ENCODE peak calls at places on chromosomes 4 and X, in four cellular contexts. P is IMR-90, G is mammary epithelial cell, O is adrenal gland. W is an unnamed sample.

GRCh38 chr4:23337292-23337691 is 552.6 kb downstream of the PPARGC1A start:
- DNase-seq in G (no peak), P (no peak), O (no peak), W (no peak)

GRCh38 chr4:98728433-98728832 is 70.0 kb upstream of the TSPAN5 start:
- DNase-seq in P (peak; percentile 69), O (peak; percentile 13), G (peak; percentile 62), W (peak; percentile 20)

GRCh38 chr4:26964512-26964911 is 103.9 kb downstream of the STIM2 start:
- DNase-seq in P (no peak), G (peak; percentile 8), O (no peak), W (no peak)

GRCh38 chr4:188444500-188444899 is 305.3 kb downstream of the TRIML1 start:
- DNase-seq in P (no peak), G (no peak), O (no peak), W (no peak)

GRCh38 chrX:106894978-106895452 is 8.1 kb downstream of the RIPPLY1 start:
- DNase-seq in O (peak; percentile 78), P (peak; percentile 76), G (peak; percentile 73), W (peak; percentile 29)

GRCh38 chr4:125317526-125317880 is 2.7 kb downstream of the FAT4 start:
- DNase-seq in G (peak; percentile 30), O (peak; percentile 15), P (peak; percentile 54), W (no peak)

GRCh38 chrX:24426340-24426913 is 38.7 kb upstream of the PDK3 start:
- DNase-seq in G (peak; percentile 88), O (no peak), P (peak; percentile 12), W (no peak)

GRCh38 chrX:148310402-148311200 is 189.8 kb upstream of the AFF2 start:
- DNase-seq in O (no peak), G (no peak), P (no peak), W (no peak)

GRCh38 chrX:64975491-64975890 is 759 bp downstream of the ZC4H2 start:
- DNase-seq in O (peak; percentile 36), P (no peak), G (peak; percentile 28), W (no peak)

GRCh38 chr4:107115185-107115847 is 79.2 kb upstream of the DKK2 start:
- DNase-seq in G (no peak), P (no peak), O (no peak), W (no peak)

GRCh38 chrX:15207384-15207783 is 62.5 kb downstream of the ASB9 start:
- DNase-seq in O (no peak), G (no peak), P (no peak), W (no peak)

GRCh38 chrX:1249101-1249887 is 19.3 kb upstream of the CSF2RA start:
- DNase-seq in O (peak; percentile 30), P (no peak), G (no peak), W (no peak)

GRCh38 chrX:97016106-97016505 is 132.4 kb downstream of the RPA4 start:
- DNase-seq in G (no peak), P (no peak), O (no peak), W (no peak)

GRCh38 chr4:102500371-102501175 is 586 bp upstream of the NFKB1 start:
- DNase-seq in G (peak; percentile 58), O (peak; percentile 53), P (peak; percentile 61), W (no peak)

GRCh38 chrX:17564689-17565409 is 172.4 kb upstream of the SCML1 start:
- DNase-seq in O (peak; percentile 62), G (peak; percentile 10), P (no peak), W (no peak)

GRCh38 chrX:17563076-17563475 is 174.2 kb upstream of the SCML1 start:
- DNase-seq in O (no peak), G (no peak), P (no peak), W (no peak)

GRCh38 chrX:17560385-17560784 is 176.9 kb upstream of the SCML1 start:
- DNase-seq in O (no peak), P (no peak), G (peak; percentile 56), W (no peak)

GRCh38 chrX:17563515-17563914 is 173.8 kb upstream of the SCML1 start:
- DNase-seq in P (peak; percentile 48), G (peak; percentile 48), O (no peak), W (no peak)

GRCh38 chrX:17559728-17560379 is 177.4 kb upstream of the SCML1 start:
- DNase-seq in O (peak; percentile 58), P (peak; percentile 92), G (peak; percentile 78), W (peak; percentile 73)
- H3K27ac ChIP-seq in O (no peak overlapping the region), P (peak overlapping the region; percentile 73), G (peak overlapping the region; percentile 60), W (peak overlapping the region; percentile 52)

DNA sequence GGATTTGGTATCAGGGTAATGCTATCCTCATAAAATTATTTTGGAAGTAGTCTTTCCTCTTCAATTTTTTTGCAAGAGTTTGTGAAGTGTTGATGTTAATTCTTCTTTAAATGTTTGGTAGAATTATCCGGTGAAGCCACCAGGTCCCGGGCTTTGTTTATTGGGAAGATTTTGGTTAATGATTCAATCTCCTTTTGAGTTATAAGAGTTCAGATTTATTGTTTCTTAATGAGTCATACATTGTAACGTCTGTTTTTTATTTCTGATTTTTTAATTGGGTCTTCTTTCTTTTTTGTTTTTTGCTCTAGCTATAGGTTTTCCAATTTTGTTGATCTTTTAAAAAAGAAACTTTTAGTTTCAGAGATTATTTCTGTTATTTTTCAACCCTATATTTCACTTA is 412.3 kb downstream of the PDGFC start:
- DNase-seq in P (peak; percentile 22), O (no peak), G (no peak), W (no peak)
- H3K27ac ChIP-seq in P (no peak overlapping the region), O (no peak overlapping the region), G (no peak overlapping the region), W (no peak overlapping the region)

GRCh38 chrX:119512145-119512800 is 44.0 kb downstream of the SLC25A5 start:
- DNase-seq in O (peak; percentile 64), P (peak; percentile 66), G (peak; percentile 60), W (peak; percentile 18)
- H3K27ac ChIP-seq in O (no peak overlapping the region), P (no peak overlapping the region), G (no peak overlapping the region), W (no peak overlapping the region)

GRCh38 chr4:42656736-42656985 is 244 bp downstream of the ATP8A1 start:
- DNase-seq in O (no peak), P (no peak), G (no peak), W (no peak)
- H3K27ac ChIP-seq in O (peak overlapping the region; percentile 6), P (no peak overlapping the region), G (no peak overlapping the region), W (no peak overlapping the region)

GRCh38 chr4:53905935-53906377 is 158.4 kb downstream of the CHIC2 start:
- DNase-seq in G (peak; percentile 61), P (peak; percentile 78), O (peak; percentile 47), W (no peak)

GRCh38 chr4:53902786-53903185 is 161.6 kb downstream of the CHIC2 start:
- DNase-seq in G (peak; percentile 57), P (no peak), O (no peak), W (no peak)

GRCh38 chr4:53906786-53907185 is 157.6 kb downstream of the CHIC2 start:
- DNase-seq in G (no peak), O (no peak), P (peak; percentile 28), W (no peak)

GRCh38 chr4:53907772-53908171 is 156.6 kb downstream of the CHIC2 start:
- DNase-seq in O (no peak), G (peak; percentile 82), P (no peak), W (no peak)

DNA sequence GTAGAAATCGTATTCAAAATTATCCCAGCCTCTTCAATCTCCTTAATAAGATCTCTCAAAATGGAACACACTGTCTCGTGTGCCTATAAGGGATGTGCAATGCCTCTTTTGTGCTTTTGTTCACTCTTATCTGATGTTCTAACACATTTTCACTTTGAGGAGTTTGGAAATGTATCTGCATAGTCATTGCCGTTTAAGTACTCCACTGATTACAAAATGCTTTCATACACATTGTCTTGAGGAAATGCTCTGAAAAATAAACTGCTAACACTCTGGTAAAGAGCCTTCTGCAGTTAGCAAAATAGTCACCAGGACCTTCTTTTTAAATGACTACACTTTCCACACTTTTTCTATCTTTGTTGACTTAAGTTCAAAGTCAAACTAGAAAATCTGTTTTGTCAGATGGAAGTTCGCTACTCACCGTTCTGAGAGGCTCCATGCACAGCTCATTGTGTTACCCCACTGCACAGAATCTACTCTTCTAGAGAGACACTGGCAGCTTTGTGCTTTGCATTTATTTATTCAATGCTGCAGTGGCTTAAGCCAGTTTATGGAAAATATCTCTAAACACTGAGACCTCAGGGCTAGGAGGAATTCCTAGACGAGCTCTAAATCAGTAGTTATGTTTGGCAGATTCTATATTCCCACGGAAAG is 159.0 kb downstream of the CHIC2 start:
- DNase-seq in O (no peak), P (peak; percentile 33), G (no peak), W (no peak)
- H3K27ac ChIP-seq in O (no peak overlapping the region), P (peak overlapping the region; percentile 92), G (no peak overlapping the region), W (peak overlapping the region; percentile 72)

DNA sequence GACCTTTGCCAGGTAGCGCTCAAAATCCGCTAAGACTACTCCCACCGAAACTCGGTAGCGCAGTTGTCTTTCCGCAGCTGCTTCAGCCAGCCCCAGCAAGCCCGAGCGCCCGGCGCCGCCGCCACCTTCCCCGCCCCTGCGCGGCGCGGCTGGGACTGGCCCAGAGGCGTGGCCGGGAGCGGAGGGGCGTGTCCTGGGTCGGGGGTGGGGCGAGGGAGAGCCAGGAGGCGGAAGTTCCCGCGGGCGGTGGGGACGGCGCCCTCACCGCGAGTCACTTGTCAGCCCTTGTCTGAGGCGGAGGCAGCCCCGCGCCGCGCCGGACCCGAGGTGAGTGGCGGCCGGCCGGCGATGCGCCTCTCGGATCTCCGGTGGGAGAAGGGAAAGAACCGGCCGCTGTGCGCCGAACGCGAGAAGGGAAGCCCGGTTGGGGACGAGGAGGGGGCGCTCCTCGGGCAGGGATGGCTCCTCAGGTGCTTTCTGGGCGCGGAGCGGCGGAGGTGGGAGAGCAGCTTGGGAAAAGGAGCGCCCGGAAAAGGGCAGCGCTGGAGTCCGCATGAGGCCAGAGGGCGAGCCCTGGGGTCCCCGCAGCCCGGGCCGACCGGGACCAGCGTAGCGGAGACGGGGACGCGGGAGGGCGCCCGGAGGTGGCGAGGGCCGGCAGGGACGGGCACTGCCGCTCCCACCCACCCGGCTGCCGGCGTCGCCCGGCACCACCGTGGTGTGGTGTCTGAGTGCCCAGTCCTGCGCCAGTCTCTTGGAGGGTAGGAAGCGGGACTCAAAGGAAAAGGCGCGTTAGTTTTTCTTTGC is at the start of gene PDLIM5:
- DNase-seq in P (peak; percentile 84), O (peak; percentile 93), G (peak; percentile 96), W (peak; percentile 43)
- H3K27ac ChIP-seq in P (peak within 1 kb of the TSS; percentile 93), O (peak within 1 kb of the TSS; percentile 96), G (peak within 1 kb of the TSS; percentile 89), W (peak within 1 kb of the TSS; percentile 74)

GRCh38 chr4:105061720-105062119 is 85.0 kb upstream of the TET2 start:
- DNase-seq in G (no peak), O (no peak), P (no peak), W (no peak)
- H3K27ac ChIP-seq in G (peak overlapping the region; percentile 70), O (no peak overlapping the region), P (no peak overlapping the region), W (no peak overlapping the region)

W was measured in AG04450.